ENCODE peak calls at places on chromosomes 5 and 9, in seven cellular contexts. U is cardiac muscle cell; E is left lung; D is WERI-Rb-1; L is IMR-90; Q is CD8-positive, alpha-beta memory T cell; Z is H9. J is an unnamed sample.

GRCh38 chr5:120251898-120252297 is 212.2 kb upstream of the PRR16 start:
- DNase-seq in U (no peak), E (no peak), D (peak; percentile 26), L (no peak), Q (no peak), Z (no peak), J (no peak)

GRCh38 chr5:107853031-107853430 is 182.3 kb upstream of the EFNA5 start:
- DNase-seq in U (no peak), E (no peak), D (no peak), L (no peak), Q (no peak), Z (no peak), J (no peak)

GRCh38 chr5:1010181-1010510 is 1.5 kb downstream of the NKD2 start:
- DNase-seq in U (no peak), E (no peak), D (peak; percentile 68), L (no peak), Q (no peak), Z (no peak), J (no peak)

GRCh38 chr5:175479125-175479881 is 943 bp downstream of the SFXN1 start:
- DNase-seq in U (no peak), E (no peak), D (no peak), L (no peak), Q (no peak), Z (no peak), J (no peak)

GRCh38 chr5:125743939-125744338 is 679.3 kb upstream of the GRAMD2B start:
- DNase-seq in U (no peak), E (no peak), D (no peak), L (no peak), Q (no peak), Z (no peak), J (no peak)

GRCh38 chr5:128199104-128199503 is 115.5 kb downstream of the SLC12A2 start:
- DNase-seq in U (no peak), E (no peak), D (no peak), L (peak; percentile 76), Q (no peak), Z (no peak), J (no peak)

GRCh38 chr9:2686884-2687283 is 30.4 kb upstream of the KCNV2 start:
- DNase-seq in U (no peak), E (no peak), D (peak; percentile 17), L (no peak), Q (no peak), Z (peak; percentile 26), J (no peak)

GRCh38 chr9:36165766-36166149 is 3.4 kb upstream of the CCIN start:
- DNase-seq in U (no peak), E (no peak), D (no peak), L (peak; percentile 45), Q (no peak), Z (no peak), J (no peak)

GRCh38 chr5:90410178-90410762 is 714 bp upstream of the CETN3 start:
- DNase-seq in U (no peak), E (no peak), D (no peak), L (no peak), Q (no peak), Z (no peak), J (no peak)

GRCh38 chr5:94485017-94485517 is 133.3 kb downstream of the KIAA0825 start:
- DNase-seq in U (no peak), E (no peak), D (no peak), L (no peak), Q (no peak), Z (no peak), J (no peak)

GRCh38 chr9:116318463-116319271 is 165.1 kb downstream of the PAPPA start:
- DNase-seq in U (peak; percentile 56), E (peak; percentile 65), D (peak; percentile 89), L (peak; percentile 84), Q (no peak), Z (no peak), J (no peak)

GRCh38 chr5:87588316-87588715 is 175.6 kb upstream of the CCNH start:
- DNase-seq in U (no peak), E (no peak), D (no peak), L (no peak), Q (no peak), Z (no peak), J (no peak)

GRCh38 chr9:110340306-110340705 is 2.6 kb upstream of the TXNDC8 start:
- DNase-seq in U (peak; percentile 21), E (no peak), D (peak; percentile 9), L (no peak), Q (no peak), Z (peak; percentile 30), J (no peak)

GRCh38 chr5:124744170-124744911 is 2.1 kb downstream of the ZNF608 start:
- DNase-seq in U (no peak), E (peak; percentile 82), D (peak; percentile 35), L (peak; percentile 27), Q (no peak), Z (no peak), J (no peak)

GRCh38 chr9:134717056-134717455 is 75.5 kb downstream of the COL5A1 start:
- DNase-seq in U (no peak), E (no peak), D (no peak), L (no peak), Q (no peak), Z (no peak), J (no peak)

GRCh38 chr9:4048441-4048840 is 251.4 kb downstream of the GLIS3 start:
- DNase-seq in U (no peak), E (no peak), D (no peak), L (peak; percentile 64), Q (no peak), Z (no peak), J (no peak)

GRCh38 chr9:93593144-93593655 is 16.8 kb downstream of the PHF2 start:
- DNase-seq in U (no peak), E (no peak), D (no peak), L (no peak), Q (no peak), Z (no peak), J (no peak)

GRCh38 chr5:170297589-170298462 is at the start of gene LCP2:
- DNase-seq in U (no peak), E (no peak), D (no peak), L (no peak), Q (no peak), Z (no peak), J (peak; percentile 48)

GRCh38 chr9:122777935-122778671 is 10.6 kb upstream of the OR5C1 start:
- DNase-seq in U (no peak), E (no peak), D (no peak), L (peak; percentile 79), Q (no peak), Z (no peak), J (no peak)

GRCh38 chr5:169307648-169308047 is 6.7 kb upstream of the SLIT3 start:
- DNase-seq in U (no peak), E (no peak), D (no peak), L (no peak), Q (no peak), Z (no peak), J (no peak)

GRCh38 chr5:95610546-95610945 is 9.3 kb upstream of the GPR150 start:
- DNase-seq in U (no peak), E (no peak), D (no peak), L (no peak), Q (no peak), Z (no peak), J (no peak)

GRCh38 chr9:68500457-68501158 is 40.1 kb downstream of the TMEM252 start:
- DNase-seq in U (no peak), E (no peak), D (no peak), L (peak; percentile 70), Q (no peak), Z (no peak), J (no peak)

GRCh38 chr5:27083763-27084420 is 45.5 kb upstream of the CDH9 start:
- DNase-seq in U (no peak), E (no peak), D (no peak), L (no peak), Q (no peak), Z (peak; percentile 34), J (no peak)

DNA sequence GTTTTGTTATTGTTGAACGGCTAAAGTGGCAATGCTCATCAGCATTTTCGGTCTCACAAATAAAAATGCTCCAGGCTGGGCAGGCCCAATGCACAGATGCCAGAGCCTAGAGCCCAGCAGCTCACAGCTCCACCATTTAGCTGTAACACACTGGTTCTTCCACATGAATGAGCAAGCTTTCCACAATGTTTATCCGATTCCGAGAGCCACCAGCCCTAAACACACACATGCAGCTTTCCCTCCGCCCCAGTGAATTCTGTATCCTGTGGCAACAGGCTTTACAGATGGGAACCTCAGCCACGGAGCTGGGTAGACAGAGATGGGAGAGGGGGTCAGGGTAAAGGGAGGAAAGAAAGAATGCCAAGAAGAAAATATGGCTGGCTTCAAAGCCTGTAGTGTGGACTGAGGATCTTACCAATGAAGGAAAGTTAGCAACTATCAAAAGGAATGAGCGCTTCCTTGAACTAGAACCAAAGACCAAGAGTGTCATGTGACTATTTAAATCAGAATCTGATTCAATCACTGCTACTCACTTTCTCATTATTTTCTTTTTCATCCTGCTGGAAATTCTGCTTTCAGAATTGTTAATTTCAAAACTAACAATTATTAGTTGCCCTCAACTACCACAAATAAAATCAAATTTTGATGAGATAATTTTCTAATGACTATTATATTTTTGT is 77.1 kb downstream of the MRPS27 start:
- DNase-seq in U (no peak), E (no peak), D (no peak), L (no peak), Q (no peak), Z (no peak), J (no peak)
- H3K27ac ChIP-seq in U (no peak overlapping the region), E (no peak overlapping the region), D (peak overlapping the region; percentile 76), L (no peak overlapping the region), Q (no peak overlapping the region), Z (no peak overlapping the region), J (no peak overlapping the region)

DNA sequence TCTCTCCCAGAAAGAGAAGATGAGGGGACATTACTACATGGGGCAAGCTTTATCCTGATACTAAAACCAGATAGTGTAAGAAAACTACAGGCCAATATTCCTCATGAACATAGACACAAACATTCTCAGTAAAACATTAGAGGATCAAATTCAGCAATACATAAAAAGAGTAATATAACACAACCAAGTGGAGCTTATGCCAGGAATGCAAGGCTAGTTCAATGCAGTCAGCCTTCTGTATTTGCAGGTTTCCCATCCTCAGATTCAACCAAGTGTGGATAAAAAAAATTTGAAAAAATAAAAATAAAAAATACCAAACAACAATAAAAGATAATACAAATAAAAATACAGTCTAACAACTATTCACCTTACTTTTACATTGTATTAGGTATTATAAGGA is 31.3 kb downstream of the CCDC69 start:
- DNase-seq in U (no peak), E (no peak), D (no peak), L (no peak), Q (no peak), Z (no peak), J (no peak)
- H3K9me3 ChIP-seq in U (no peaks in the 10 kb centered on the region), E (peaks cover 5% of the 10 kb centered on the region), D (no peaks in the 10 kb centered on the region), L (peaks cover 3% of the 10 kb centered on the region), Q (no peaks in the 10 kb centered on the region), Z (no peaks in the 10 kb centered on the region), J (no peaks in the 10 kb centered on the region)

GRCh38 chr5:44426944-44427343 is 37.7 kb upstream of the FGF10 start:
- DNase-seq in U (no peak), E (no peak), D (no peak), L (no peak), Q (no peak), Z (no peak), J (no peak)
- H3K27ac ChIP-seq in U (no peak overlapping the region), E (no peak overlapping the region), D (no peak overlapping the region), L (no peak overlapping the region), Q (no peak overlapping the region), Z (no peak overlapping the region), J (no peak overlapping the region)

DNA sequence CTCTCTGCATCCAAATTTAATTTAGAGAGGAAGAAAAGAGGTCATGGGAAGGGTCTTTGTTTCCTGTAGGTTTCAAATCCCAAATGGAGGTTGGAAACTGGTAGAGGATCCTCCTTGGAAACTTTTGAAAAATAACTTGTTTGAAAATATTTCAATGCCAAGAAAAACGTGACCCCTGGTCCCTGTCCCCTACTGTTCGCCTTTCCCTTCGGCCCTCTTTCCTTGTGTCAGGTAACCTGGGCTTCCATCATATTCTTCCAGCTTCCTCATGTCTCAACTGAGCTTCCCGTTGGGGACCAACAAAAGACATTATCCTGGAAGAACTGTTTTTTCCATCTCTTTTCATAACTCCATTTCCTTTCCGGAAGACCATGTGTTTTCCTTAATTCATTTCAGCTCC is 266.7 kb upstream of the ANKRD55 start:
- DNase-seq in U (no peak), E (no peak), D (no peak), L (no peak), Q (no peak), Z (no peak), J (no peak)
- H3K9me3 ChIP-seq in U (no peaks in the 10 kb centered on the region), E (no peaks in the 10 kb centered on the region), D (no peaks in the 10 kb centered on the region), L (peaks cover 3% of the 10 kb centered on the region), Q (no peaks in the 10 kb centered on the region), Z (no peaks in the 10 kb centered on the region), J (no peaks in the 10 kb centered on the region)